ENCODE peak calls at places on chromosomes 6 and 20, in nine cellular contexts. W is G401; A is C1 segment of cervical spinal cord; I is stimulated activated naive CD4-positive, alpha-beta T cell; T is left lung; M is stomach; Q is NCI-H510A treated with DMSO at 0.1 percent for 48 hours; E is transverse colon; Y is heart right ventricle. L is an unnamed sample.

GRCh38 chr20:21546355-21546754 is 32.5 kb upstream of the NKX2-2 start:
- DNase-seq in E (no peak), T (no peak), I (no peak), W (no peak), Y (no peak), M (no peak), Q (no peak), A (no peak), L (no peak)

GRCh38 chr20:61589055-61589385 is 337.0 kb downstream of the CDH4 start:
- DNase-seq in Y (no peak), A (no peak), W (no peak), T (no peak), Q (no peak), I (no peak), E (no peak), M (no peak), L (no peak)

GRCh38 chr6:168584251-168584650 is 143.3 kb downstream of the SMOC2 start:
- DNase-seq in Y (no peak), T (no peak), M (no peak), A (no peak), Q (no peak), W (no peak), E (no peak), I (no peak), L (peak)

GRCh38 chr20:6636209-6637159 is 131.0 kb upstream of the BMP2 start:
- DNase-seq in M (no peak), E (peak), Y (no peak), A (no peak), Q (no peak), I (no peak), W (no peak), T (no peak), L (no peak)

GRCh38 chr6:80932364-80932763 is 820.1 kb downstream of the TENT5A start:
- DNase-seq in T (no peak), A (no peak), Y (no peak), W (no peak), I (no peak), E (no peak), Q (no peak), M (no peak), L (no peak)

GRCh38 chr20:9052136-9052535 is 16.8 kb upstream of the PLCB4 start:
- DNase-seq in Q (no peak), W (no peak), M (no peak), A (no peak), Y (no peak), I (no peak), T (no peak), E (no peak), L (no peak)

GRCh38 chr6:119200774-119201173 is 122.3 kb upstream of the FAM184A start:
- DNase-seq in M (no peak), Y (no peak), I (no peak), W (no peak), Q (no peak), A (no peak), E (no peak), T (no peak), L (no peak)

GRCh38 chr20:63521602-63522001 is 1.0 kb downstream of the PPDPF start:
- DNase-seq in T (no peak), W (no peak), A (no peak), M (no peak), I (no peak), Y (peak), Q (no peak), E (no peak), L (no peak)

GRCh38 chr6:153131037-153131981 is at the start of gene RGS17:
- DNase-seq in E (peak), T (peak), A (peak), M (peak), Y (peak), I (no peak), W (peak), Q (peak), L (peak)

GRCh38 chr6:111530777-111531176 is 47.8 kb upstream of the REV3L start:
- DNase-seq in W (no peak), Q (no peak), I (no peak), T (no peak), A (no peak), E (no peak), M (no peak), Y (no peak), L (no peak)

GRCh38 chr6:34370371-34370770 is 22.1 kb downstream of the NUDT3 start:
- DNase-seq in Y (no peak), Q (no peak), I (no peak), M (no peak), E (no peak), A (no peak), W (no peak), T (no peak), L (no peak)

GRCh38 chr6:21135484-21136005 is 458.0 kb upstream of the SOX4 start:
- DNase-seq in M (no peak), T (no peak), E (no peak), Q (no peak), Y (no peak), I (no peak), W (peak), A (no peak), L (no peak)

GRCh38 chr20:36924167-36925045 is 27.1 kb downstream of the SAMHD1 start:
- DNase-seq in Y (no peak), T (no peak), I (no peak), M (no peak), E (no peak), W (no peak), Q (no peak), A (no peak), L (no peak)

GRCh38 chr6:41509596-41509995 is 36.6 kb upstream of the FOXP4 start:
- DNase-seq in E (no peak), M (no peak), Q (no peak), I (no peak), W (no peak), T (no peak), Y (no peak), A (no peak), L (no peak)

GRCh38 chr6:64259372-64259771 is 623.8 kb downstream of the PHF3 start:
- DNase-seq in M (no peak), I (no peak), T (no peak), E (no peak), Y (no peak), A (no peak), W (no peak), Q (no peak), L (no peak)

GRCh38 chr20:62592506-62593177 is 49.7 kb upstream of the SLCO4A1 start:
- DNase-seq in Y (no peak), A (no peak), I (no peak), E (no peak), M (no peak), W (no peak), T (no peak), Q (no peak), L (no peak)

GRCh38 chr20:62925420-62926228 is 681 bp downstream of the DIDO1 start:
- DNase-seq in Q (peak), E (peak), I (peak), T (no peak), M (peak), A (no peak), Y (peak), W (no peak), L (no peak)

GRCh38 chr20:21182832-21183563 is 57.1 kb downstream of the KIZ start:
- DNase-seq in W (no peak), Y (no peak), A (no peak), T (no peak), E (peak), M (no peak), Q (no peak), I (no peak), L (no peak)

GRCh38 chr6:158142789-158143188 is 25.3 kb downstream of the SERAC1 start:
- DNase-seq in M (peak), E (no peak), W (no peak), I (no peak), Y (no peak), T (no peak), Q (no peak), A (no peak), L (no peak)